ENCODE peak calls at places on chromosomes 1 and 21, in four cellular contexts. One of them, this sample, is unnamed.
A peak's percentile ranks its signal among the peaks of the same experiment; 100 is the strongest.

GRCh38 chr21:34857874-34858273 is 189.1 kb downstream of the CLIC6 start:
- DNase-seq in heart left ventricle: no peak
- DNase-seq in fibroblast of the conjunctiva: no peak
- DNase-seq in AG08395: no peak
- DNase-seq in this sample: no peak

GRCh38 chr1:28122183-28122582 is 33.8 kb upstream of the EYA3 start:
- DNase-seq in heart left ventricle: no peak
- DNase-seq in fibroblast of the conjunctiva: no peak
- DNase-seq in AG08395: peak; percentile 37
- DNase-seq in this sample: no peak

GRCh38 chr1:169300854-169301253 is 66.7 kb downstream of the NME7 start:
- DNase-seq in heart left ventricle: no peak
- DNase-seq in fibroblast of the conjunctiva: no peak
- DNase-seq in AG08395: no peak
- DNase-seq in this sample: no peak

GRCh38 chr1:113912594-113913311 is 7.6 kb downstream of the DCLRE1B start:
- DNase-seq in heart left ventricle: peak; percentile 48
- DNase-seq in fibroblast of the conjunctiva: no peak
- DNase-seq in AG08395: peak; percentile 48
- DNase-seq in this sample: no peak

GRCh38 chr1:203056516-203056915 is 29.3 kb downstream of the MYOG start:
- DNase-seq in heart left ventricle: no peak
- DNase-seq in fibroblast of the conjunctiva: no peak
- DNase-seq in AG08395: no peak
- DNase-seq in this sample: no peak

GRCh38 chr1:54795841-54796468 is 5.2 kb downstream of the TTC22 start:
- DNase-seq in heart left ventricle: no peak
- DNase-seq in fibroblast of the conjunctiva: no peak
- DNase-seq in AG08395: no peak
- DNase-seq in this sample: no peak

GRCh38 chr1:150009604-150010387 is 730 bp downstream of the OTUD7B start:
- DNase-seq in heart left ventricle: peak; percentile 40
- DNase-seq in fibroblast of the conjunctiva: peak; percentile 47
- DNase-seq in AG08395: peak; percentile 64
- DNase-seq in this sample: no peak

GRCh38 chr1:152035406-152036315 is 1.1 kb downstream of the S100A11 start:
- DNase-seq in heart left ventricle: no peak
- DNase-seq in fibroblast of the conjunctiva: no peak
- DNase-seq in AG08395: peak; percentile 49
- DNase-seq in this sample: no peak

GRCh38 chr21:44436111-44436611 is 19.1 kb upstream of the LRRC3 start:
- DNase-seq in heart left ventricle: peak; percentile 12
- DNase-seq in fibroblast of the conjunctiva: no peak
- DNase-seq in AG08395: no peak
- DNase-seq in this sample: no peak

GRCh38 chr1:35726814-35727433 is 8.2 kb upstream of the C1orf216 start:
- DNase-seq in heart left ventricle: peak; percentile 42
- DNase-seq in fibroblast of the conjunctiva: peak; percentile 52
- DNase-seq in AG08395: peak; percentile 76
- DNase-seq in this sample: no peak

GRCh38 chr1:998905-999796 is 746 bp downstream of the HES4 start:
- DNase-seq in heart left ventricle: peak; percentile 45
- DNase-seq in fibroblast of the conjunctiva: no peak
- DNase-seq in AG08395: no peak
- DNase-seq in this sample: no peak

This sample was measured in smooth muscle cell of the brain vasculature.